ENCODE peak calls at places on chromosomes 6 and 20, in five cellular contexts. One of them, this sample, is unnamed.

GRCh38 chr6:2840794-2841061 is 935 bp downstream of the SERPINB1 start:
- DNase-seq in endothelial cell of umbilical vein: no peak
- DNase-seq in right cardiac atrium: no peak
- DNase-seq in fibroblast of the aortic adventitia: no peak
- DNase-seq in CD8-positive, alpha-beta T cell: no peak
- DNase-seq in this sample: no peak

GRCh38 chr6:118501816-118502568 is 46.1 kb upstream of the PLN start:
- DNase-seq in CD8-positive, alpha-beta T cell: no peak
- DNase-seq in right cardiac atrium: no peak
- DNase-seq in fibroblast of the aortic adventitia: no peak
- DNase-seq in endothelial cell of umbilical vein: no peak
- DNase-seq in this sample: peak; percentile 49

GRCh38 chr6:44349904-44350649 is 7.6 kb downstream of the SPATS1 start:
- DNase-seq in endothelial cell of umbilical vein: no peak
- DNase-seq in right cardiac atrium: no peak
- DNase-seq in fibroblast of the aortic adventitia: no peak
- DNase-seq in CD8-positive, alpha-beta T cell: no peak
- DNase-seq in this sample: no peak

GRCh38 chr6:17389274-17389847 is 4.0 kb upstream of the CAP2 start:
- DNase-seq in endothelial cell of umbilical vein: no peak
- DNase-seq in fibroblast of the aortic adventitia: peak; percentile 9
- DNase-seq in CD8-positive, alpha-beta T cell: no peak
- DNase-seq in right cardiac atrium: no peak
- DNase-seq in this sample: no peak

GRCh38 chr20:25082498-25082873 is 545 bp upstream of the VSX1 start:
- DNase-seq in endothelial cell of umbilical vein: no peak
- DNase-seq in CD8-positive, alpha-beta T cell: peak; percentile 40
- DNase-seq in fibroblast of the aortic adventitia: no peak
- DNase-seq in right cardiac atrium: no peak
- DNase-seq in this sample: no peak

GRCh38 chr6:168196385-168196860 is 117.4 kb upstream of the FRMD1 start:
- DNase-seq in endothelial cell of umbilical vein: no peak
- DNase-seq in CD8-positive, alpha-beta T cell: peak; percentile 31
- DNase-seq in fibroblast of the aortic adventitia: no peak
- DNase-seq in right cardiac atrium: no peak
- DNase-seq in this sample: peak; percentile 25

GRCh38 chr6:23106951-23107350 is 537.6 kb downstream of the HDGFL1 start:
- DNase-seq in endothelial cell of umbilical vein: no peak
- DNase-seq in fibroblast of the aortic adventitia: peak; percentile 0
- DNase-seq in CD8-positive, alpha-beta T cell: no peak
- DNase-seq in right cardiac atrium: no peak
- DNase-seq in this sample: peak; percentile 81

GRCh38 chr6:18254793-18255192 is 9.5 kb downstream of the DEK start:
- DNase-seq in CD8-positive, alpha-beta T cell: no peak
- DNase-seq in fibroblast of the aortic adventitia: no peak
- DNase-seq in endothelial cell of umbilical vein: no peak
- DNase-seq in right cardiac atrium: no peak
- DNase-seq in this sample: no peak

GRCh38 chr6:43910638-43911353 is 140.8 kb downstream of the VEGFA start:
- DNase-seq in right cardiac atrium: no peak
- DNase-seq in endothelial cell of umbilical vein: no peak
- DNase-seq in fibroblast of the aortic adventitia: peak; percentile 93
- DNase-seq in CD8-positive, alpha-beta T cell: no peak
- DNase-seq in this sample: peak; percentile 93

GRCh38 chr6:6834356-6835342 is 246.1 kb downstream of the LY86 start:
- DNase-seq in fibroblast of the aortic adventitia: peak; percentile 12
- DNase-seq in right cardiac atrium: no peak
- DNase-seq in endothelial cell of umbilical vein: no peak
- DNase-seq in CD8-positive, alpha-beta T cell: no peak
- DNase-seq in this sample: no peak

GRCh38 chr6:21354805-21355238 is 238.7 kb upstream of the SOX4 start:
- DNase-seq in endothelial cell of umbilical vein: no peak
- DNase-seq in right cardiac atrium: no peak
- DNase-seq in CD8-positive, alpha-beta T cell: no peak
- DNase-seq in fibroblast of the aortic adventitia: no peak
- DNase-seq in this sample: no peak

GRCh38 chr6:149211046-149211571 is 106.4 kb upstream of the TAB2 start:
- DNase-seq in CD8-positive, alpha-beta T cell: no peak
- DNase-seq in endothelial cell of umbilical vein: no peak
- DNase-seq in right cardiac atrium: no peak
- DNase-seq in fibroblast of the aortic adventitia: no peak
- DNase-seq in this sample: no peak

GRCh38 chr6:155264704-155265320 is 999 bp downstream of the CLDN20 start:
- DNase-seq in CD8-positive, alpha-beta T cell: no peak
- DNase-seq in fibroblast of the aortic adventitia: peak; percentile 13
- DNase-seq in right cardiac atrium: no peak
- DNase-seq in endothelial cell of umbilical vein: peak; percentile 21
- DNase-seq in this sample: peak; percentile 65

GRCh38 chr20:7660165-7660564 is 280.1 kb downstream of the HAO1 start:
- DNase-seq in endothelial cell of umbilical vein: no peak
- DNase-seq in fibroblast of the aortic adventitia: no peak
- DNase-seq in CD8-positive, alpha-beta T cell: no peak
- DNase-seq in right cardiac atrium: no peak
- DNase-seq in this sample: no peak

GRCh38 chr20:7667194-7667593 is 273.1 kb downstream of the HAO1 start:
- DNase-seq in endothelial cell of umbilical vein: peak; percentile 80
- DNase-seq in right cardiac atrium: no peak
- DNase-seq in fibroblast of the aortic adventitia: peak; percentile 67
- DNase-seq in CD8-positive, alpha-beta T cell: no peak
- DNase-seq in this sample: no peak

DNA sequence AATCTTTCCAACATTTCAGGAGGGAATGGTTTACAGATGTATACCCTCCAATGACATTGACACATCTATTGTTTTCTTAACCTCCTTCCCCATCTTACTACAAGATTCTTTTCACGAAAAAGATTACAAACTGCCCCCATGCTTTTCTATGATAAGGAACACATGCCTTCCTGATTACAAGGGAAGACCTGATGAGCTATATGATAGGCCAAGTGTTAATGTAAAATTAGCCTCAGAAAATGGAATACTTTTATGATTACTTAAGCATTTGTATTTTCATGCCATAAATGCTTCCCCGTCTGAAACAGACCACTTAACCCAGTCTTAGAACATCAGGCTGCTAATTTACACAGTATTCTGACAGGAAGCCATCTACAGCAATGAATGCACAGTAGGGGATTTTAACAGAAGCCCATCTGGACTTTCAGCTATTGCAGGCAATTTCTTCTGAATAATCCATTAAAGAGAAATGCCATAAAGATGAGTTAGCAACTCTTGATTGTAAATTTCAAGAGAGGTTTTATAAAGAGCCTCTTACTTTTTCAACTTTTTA is 274.9 kb downstream of the HAO1 start:
- DNase-seq in right cardiac atrium: no peak
- DNase-seq in CD8-positive, alpha-beta T cell: no peak
- DNase-seq in fibroblast of the aortic adventitia: peak; percentile 68
- DNase-seq in endothelial cell of umbilical vein: peak; percentile 50
- DNase-seq in this sample: no peak
- H3K4me3 ChIP-seq in right cardiac atrium: no peak overlapping the region
- H3K4me3 ChIP-seq in CD8-positive, alpha-beta T cell: no peak overlapping the region
- H3K4me3 ChIP-seq in fibroblast of the aortic adventitia: no peak overlapping the region
- H3K4me3 ChIP-seq in endothelial cell of umbilical vein: no peak overlapping the region
- H3K4me3 ChIP-seq in this sample: no peak overlapping the region

GRCh38 chr6:100517633-100518032 is 52.9 kb upstream of the SIM1 start:
- DNase-seq in endothelial cell of umbilical vein: no peak
- DNase-seq in fibroblast of the aortic adventitia: no peak
- DNase-seq in CD8-positive, alpha-beta T cell: no peak
- DNase-seq in right cardiac atrium: no peak
- DNase-seq in this sample: no peak

GRCh38 chr6:100514603-100515002 is 49.9 kb upstream of the SIM1 start:
- DNase-seq in endothelial cell of umbilical vein: no peak
- DNase-seq in CD8-positive, alpha-beta T cell: no peak
- DNase-seq in right cardiac atrium: no peak
- DNase-seq in fibroblast of the aortic adventitia: no peak
- DNase-seq in this sample: no peak

GRCh38 chr6:100518588-100518987 is 53.9 kb upstream of the SIM1 start:
- DNase-seq in CD8-positive, alpha-beta T cell: no peak
- DNase-seq in fibroblast of the aortic adventitia: no peak
- DNase-seq in endothelial cell of umbilical vein: no peak
- DNase-seq in right cardiac atrium: no peak
- DNase-seq in this sample: no peak
- H3K4me3 ChIP-seq in CD8-positive, alpha-beta T cell: no peak overlapping the region
- H3K4me3 ChIP-seq in fibroblast of the aortic adventitia: no peak overlapping the region
- H3K4me3 ChIP-seq in endothelial cell of umbilical vein: no peak overlapping the region
- H3K4me3 ChIP-seq in right cardiac atrium: no peak overlapping the region
- H3K4me3 ChIP-seq in this sample: no peak overlapping the region

DNA sequence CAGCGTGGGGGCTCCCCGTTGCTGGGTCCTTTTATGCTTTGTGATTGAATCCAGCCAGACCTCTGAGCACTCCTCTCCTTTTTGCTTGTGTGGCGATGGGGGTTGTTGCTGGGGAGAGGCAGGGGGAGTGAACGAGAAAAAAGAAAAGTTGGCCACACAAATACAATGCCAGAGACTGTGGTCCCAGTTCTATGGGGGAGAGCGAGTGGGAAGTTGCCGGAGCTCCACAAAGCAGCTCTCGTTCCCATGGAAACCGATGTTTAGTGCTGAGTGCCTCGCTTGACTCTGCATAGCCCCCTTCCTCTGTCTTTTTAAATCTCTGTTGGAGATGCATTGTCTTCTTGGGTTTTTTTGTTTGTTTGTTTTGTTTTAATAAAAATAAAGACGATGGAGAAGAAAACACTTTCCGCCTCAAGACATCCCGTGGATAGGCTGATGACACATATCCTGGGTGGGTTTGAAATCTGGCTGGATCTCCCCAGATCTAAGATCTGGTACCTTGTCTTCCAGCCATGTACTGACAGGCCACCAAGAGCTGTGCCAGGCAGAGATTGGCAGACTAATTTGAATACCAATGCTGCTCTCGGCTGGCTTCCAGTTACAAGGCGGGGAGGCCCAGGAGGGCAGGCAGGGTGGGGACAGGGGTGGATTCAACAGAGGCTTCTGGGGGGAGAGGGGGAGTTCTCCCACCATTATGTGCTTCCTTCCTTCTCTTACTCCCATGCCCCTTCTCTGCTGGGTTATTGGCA is 529.3 kb downstream of the QKI start:
- DNase-seq in fibroblast of the aortic adventitia: no peak
- DNase-seq in right cardiac atrium: peak; percentile 43
- DNase-seq in endothelial cell of umbilical vein: no peak
- DNase-seq in CD8-positive, alpha-beta T cell: no peak
- DNase-seq in this sample: no peak
- H3K4me3 ChIP-seq in fibroblast of the aortic adventitia: no peak overlapping the region
- H3K4me3 ChIP-seq in right cardiac atrium: peak overlapping the region; percentile 1
- H3K4me3 ChIP-seq in endothelial cell of umbilical vein: no peak overlapping the region
- H3K4me3 ChIP-seq in CD8-positive, alpha-beta T cell: no peak overlapping the region
- H3K4me3 ChIP-seq in this sample: no peak overlapping the region

GRCh38 chr6:144480518-144480917 is 195.4 kb downstream of the UTRN start:
- DNase-seq in fibroblast of the aortic adventitia: no peak
- DNase-seq in right cardiac atrium: no peak
- DNase-seq in endothelial cell of umbilical vein: no peak
- DNase-seq in CD8-positive, alpha-beta T cell: no peak
- DNase-seq in this sample: no peak

GRCh38 chr6:144481527-144481926 is 196.4 kb downstream of the UTRN start:
- DNase-seq in right cardiac atrium: no peak
- DNase-seq in fibroblast of the aortic adventitia: no peak
- DNase-seq in CD8-positive, alpha-beta T cell: no peak
- DNase-seq in endothelial cell of umbilical vein: no peak
- DNase-seq in this sample: no peak

GRCh38 chr6:144479991-144480390 is 194.9 kb downstream of the UTRN start:
- DNase-seq in right cardiac atrium: no peak
- DNase-seq in endothelial cell of umbilical vein: no peak
- DNase-seq in fibroblast of the aortic adventitia: no peak
- DNase-seq in CD8-positive, alpha-beta T cell: no peak
- DNase-seq in this sample: no peak

GRCh38 chr6:144485531-144485930 is 200.4 kb downstream of the UTRN start:
- DNase-seq in endothelial cell of umbilical vein: no peak
- DNase-seq in fibroblast of the aortic adventitia: no peak
- DNase-seq in right cardiac atrium: no peak
- DNase-seq in CD8-positive, alpha-beta T cell: no peak
- DNase-seq in this sample: no peak

GRCh38 chr6:144482142-144482541 is 197.0 kb downstream of the UTRN start:
- DNase-seq in fibroblast of the aortic adventitia: peak; percentile 84
- DNase-seq in CD8-positive, alpha-beta T cell: peak; percentile 78
- DNase-seq in right cardiac atrium: peak; percentile 73
- DNase-seq in endothelial cell of umbilical vein: peak; percentile 84
- DNase-seq in this sample: peak; percentile 80
- H3K4me3 ChIP-seq in fibroblast of the aortic adventitia: no peak overlapping the region
- H3K4me3 ChIP-seq in CD8-positive, alpha-beta T cell: no peak overlapping the region
- H3K4me3 ChIP-seq in right cardiac atrium: no peak overlapping the region
- H3K4me3 ChIP-seq in endothelial cell of umbilical vein: no peak overlapping the region
- H3K4me3 ChIP-seq in this sample: no peak overlapping the region

DNA sequence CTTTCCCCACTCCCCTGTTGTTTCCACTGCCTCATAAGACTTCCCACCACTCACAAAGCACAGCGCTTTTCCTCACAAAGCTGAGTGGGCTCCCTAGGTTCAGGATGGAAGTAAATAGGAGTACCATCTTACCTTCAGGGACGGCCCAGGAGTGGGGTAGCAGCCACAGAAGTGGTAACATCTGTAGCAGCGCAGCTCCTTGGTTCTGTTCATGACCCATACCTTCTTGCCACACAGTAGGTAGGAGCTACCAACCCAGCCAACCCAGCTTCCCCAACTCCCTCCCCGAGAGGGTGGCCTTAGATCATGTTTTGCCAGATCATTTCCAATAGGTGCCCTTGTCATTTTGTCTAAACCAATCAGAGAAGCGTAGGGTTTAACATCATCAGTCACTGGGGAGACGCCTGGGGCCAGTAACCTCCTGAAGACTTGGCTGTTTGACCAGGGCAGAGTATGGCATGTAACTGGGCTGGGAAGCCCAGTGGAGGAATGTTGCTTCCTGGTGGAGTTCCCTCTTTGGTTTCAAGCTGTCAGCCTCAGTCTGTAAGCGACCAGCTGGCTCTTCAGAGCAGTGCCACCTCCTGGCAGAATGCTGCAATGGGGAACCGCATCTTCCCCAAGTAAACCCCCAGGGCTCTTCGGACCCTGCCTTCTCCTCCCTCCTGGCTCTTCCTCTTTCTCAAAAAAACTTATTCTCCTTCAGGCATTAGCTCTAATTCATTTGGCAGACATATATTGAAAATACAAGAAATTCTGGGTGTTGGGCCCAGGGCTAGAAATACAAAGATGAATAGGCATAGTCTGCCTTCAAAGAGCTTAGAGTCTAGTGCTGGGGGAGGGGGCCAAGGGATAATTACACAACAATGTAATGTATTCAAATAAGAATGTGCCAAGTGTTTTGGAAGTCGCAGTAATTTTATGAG is at the start of gene HLA-DMA:
- DNase-seq in right cardiac atrium: peak; percentile 85
- DNase-seq in fibroblast of the aortic adventitia: peak; percentile 97
- DNase-seq in CD8-positive, alpha-beta T cell: peak; percentile 84
- DNase-seq in endothelial cell of umbilical vein: peak; percentile 96
- DNase-seq in this sample: peak; percentile 96
- H3K4me3 ChIP-seq in right cardiac atrium: peak within 1 kb of the TSS; percentile 39
- H3K4me3 ChIP-seq in fibroblast of the aortic adventitia: peak within 1 kb of the TSS; percentile 22
- H3K4me3 ChIP-seq in CD8-positive, alpha-beta T cell: peak within 1 kb of the TSS; percentile 49
- H3K4me3 ChIP-seq in endothelial cell of umbilical vein: no peak within 1 kb of the TSS
- H3K4me3 ChIP-seq in this sample: no peak within 1 kb of the TSS